ENCODE peak calls at places on chromosomes 12 and 14, in ten cellular contexts. F is activated T-helper 9 cell treated with anti-CD3 and anti-CD28 coated beads, Interleukin-2, amount 50 U/mL, for 16 hours; P is C1 segment of cervical spinal cord; K is WTC11; Y is naive thymus-derived CD8-positive, alpha-beta T cell; G is NCI-H1105 treated with DMSO at 0.1 percent for 48 hours; A is esophagus muscularis mucosa; S is activated CD4-positive, alpha-beta T cell treated with anti-CD3 and anti-CD28 coated beads, Interleukin-2, amount 50 U/mL, for 48 hours; I is globus pallidus; Q is endothelial cell. E is an unnamed sample.

GRCh38 chr14:100406505-100407131 is 83.5 kb downstream of the SLC25A47 start:
- DNase-seq in S (no peak), Q (no peak), I (no peak), P (no peak), K (no peak), F (peak), G (no peak), A (no peak), Y (no peak), E (no peak)

GRCh38 chr12:89770391-89770790 is 61.8 kb upstream of the ATP2B1 start:
- DNase-seq in K (no peak), S (no peak), G (no peak), F (no peak), Y (no peak), I (no peak), P (no peak), A (no peak), Q (no peak), E (no peak)

GRCh38 chr14:47442206-47442605 is 233.2 kb downstream of the MDGA2 start:
- DNase-seq in Q (peak), G (peak), S (no peak), Y (no peak), P (no peak), F (no peak), K (peak), A (no peak), I (no peak), E (peak)

GRCh38 chr12:106049105-106049504 is 89.6 kb downstream of the NUAK1 start:
- DNase-seq in G (no peak), Q (no peak), Y (no peak), A (peak), I (peak), F (no peak), K (no peak), P (no peak), S (no peak), E (no peak)

GRCh38 chr12:77062846-77063461 is 2.4 kb downstream of the E2F7 start:
- DNase-seq in S (no peak), Y (no peak), P (no peak), I (no peak), G (no peak), Q (no peak), K (no peak), A (no peak), F (no peak), E (no peak)

GRCh38 chr12:20508362-20508761 is 140.0 kb downstream of the PDE3A start:
- DNase-seq in S (no peak), K (no peak), G (no peak), Y (no peak), A (no peak), F (no peak), P (no peak), I (no peak), Q (no peak), E (no peak)

GRCh38 chr12:6205144-6205539 is 4.9 kb downstream of the CD9 start:
- DNase-seq in I (no peak), P (no peak), G (no peak), Y (no peak), K (peak), A (no peak), Q (peak), F (no peak), S (no peak), E (no peak)

GRCh38 chr14:88551094-88551870 is 3.5 kb downstream of the PTPN21 start:
- DNase-seq in K (peak), Y (no peak), G (no peak), P (peak), F (no peak), S (peak), Q (peak), A (no peak), I (peak), E (peak)

GRCh38 chr12:40444174-40444573 is 219.4 kb downstream of the LRRK2 start:
- DNase-seq in S (no peak), Y (no peak), P (no peak), G (no peak), I (no peak), A (no peak), F (no peak), Q (no peak), K (no peak), E (no peak)

GRCh38 chr12:50514526-50515276 is 9.9 kb downstream of the DIP2B start:
- DNase-seq in F (no peak), P (no peak), I (no peak), S (no peak), A (no peak), K (no peak), Q (no peak), G (no peak), Y (no peak), E (no peak)

GRCh38 chr14:104903990-104904389 is 20.7 kb upstream of the PLD4 start:
- DNase-seq in I (no peak), Q (no peak), A (no peak), F (no peak), S (no peak), P (no peak), G (no peak), K (no peak), Y (no peak), E (no peak)

GRCh38 chr14:76784266-76784874 is 23.1 kb downstream of the VASH1 start:
- DNase-seq in I (no peak), Q (no peak), G (no peak), A (peak), Y (no peak), K (no peak), S (no peak), F (no peak), P (no peak), E (no peak)

GRCh38 chr12:49673446-49674317 is 33.5 kb downstream of the FMNL3 start:
- DNase-seq in Q (peak), S (no peak), G (no peak), F (no peak), I (peak), Y (no peak), K (peak), A (peak), P (peak), E (no peak)

GRCh38 chr12:95096852-95097251 is 23.4 kb upstream of the NR2C1 start:
- DNase-seq in P (no peak), S (no peak), G (no peak), F (no peak), Y (no peak), I (no peak), A (no peak), K (no peak), Q (no peak), E (no peak)

GRCh38 chr12:88325076-88325827 is 183.1 kb downstream of the TMTC3 start:
- DNase-seq in I (no peak), Q (no peak), G (no peak), K (no peak), P (no peak), Y (no peak), S (no peak), A (no peak), F (no peak), E (no peak)

GRCh38 chr14:103879570-103880333 is 32.4 kb upstream of the PPP1R13B start:
- DNase-seq in K (peak), Y (no peak), F (no peak), G (no peak), A (no peak), S (no peak), I (no peak), P (no peak), Q (peak), E (peak)

GRCh38 chr14:103386632-103387329 is 1.6 kb downstream of the MARK3 start:
- DNase-seq in I (peak), A (no peak), K (no peak), G (no peak), Y (no peak), F (no peak), P (no peak), Q (no peak), S (no peak), E (no peak)

E was measured in Caco-2.